ENCODE peak calls at places on chromosomes 7 and 10, in six cellular contexts. F is T-helper 1 cell; X is HTR-8/SVneo; I is CD8-positive, alpha-beta T cell; D is stimulated activated CD4-positive, alpha-beta T cell treated with anti-CD3 and anti-CD28 coated beads, Interleukin-2, amount 100 ng/mL, for 24 hours; U is iris pigment epithelial cell. O is an unnamed sample.
A peak's percentile ranks its signal among the peaks of the same experiment; 100 is the strongest.

GRCh38 chr7:139382439-139382838 is 22.7 kb downstream of the LUC7L2 start:
- DNase-seq in D (no peak), X (no peak), F (no peak), I (no peak), U (no peak), O (no peak)

GRCh38 chr7:21243265-21243664 is 184.6 kb upstream of the SP4 start:
- DNase-seq in U (no peak), F (no peak), I (no peak), D (no peak), X (no peak), O (no peak)

GRCh38 chr10:79243211-79244067 is 103.8 kb upstream of the PPIF start:
- DNase-seq in F (peak; percentile 25), X (no peak), I (peak; percentile 58), U (peak; percentile 52), D (peak; percentile 68), O (peak; percentile 52)

GRCh38 chr10:93412801-93413200 is 69.3 kb downstream of the MYOF start:
- DNase-seq in D (no peak), I (no peak), X (no peak), F (no peak), U (no peak), O (no peak)

GRCh38 chr7:3243680-3244079 is 57.4 kb upstream of the SDK1 start:
- DNase-seq in X (no peak), U (no peak), F (no peak), I (no peak), D (no peak), O (no peak)

GRCh38 chr7:130904031-130904757 is 170.2 kb upstream of the KLF14 start:
- DNase-seq in X (peak; percentile 62), U (peak; percentile 94), I (no peak), D (no peak), F (no peak), O (peak; percentile 96)

GRCh38 chr10:93992400-93993030 is 1.2 kb upstream of the PLCE1 start:
- DNase-seq in I (no peak), F (no peak), U (peak; percentile 22), D (no peak), X (no peak), O (peak; percentile 50)

GRCh38 chr7:129853661-129854268 is 99.0 kb downstream of the UBE2H start:
- DNase-seq in D (no peak), F (no peak), I (no peak), U (peak; percentile 79), X (peak; percentile 31), O (peak; percentile 75)

GRCh38 chr7:66304536-66304935 is 99.4 kb downstream of the TPST1 start:
- DNase-seq in I (no peak), F (no peak), X (no peak), U (peak; percentile 59), D (no peak), O (peak; percentile 40)

GRCh38 chr10:108360187-108360586 is 1195.7 kb upstream of the SORCS1 start:
- DNase-seq in D (no peak), F (no peak), I (no peak), X (no peak), U (peak; percentile 2), O (peak; percentile 88)

GRCh38 chr7:100540073-100540723 is 1.2 kb downstream of the AGFG2 start:
- DNase-seq in F (no peak), I (no peak), U (no peak), D (no peak), X (no peak), O (no peak)

GRCh38 chr7:127629268-127629854 is 11.4 kb upstream of the PAX4 start:
- DNase-seq in X (no peak), D (peak; percentile 34), I (peak; percentile 28), F (no peak), U (no peak), O (peak; percentile 18)

GRCh38 chr7:143381427-143382125 is 431 bp downstream of the ZYX start:
- DNase-seq in D (no peak), F (no peak), X (peak; percentile 59), U (peak; percentile 78), I (no peak), O (peak; percentile 53)

GRCh38 chr10:64648915-64649314 is 1127.7 kb downstream of the REEP3 start:
- DNase-seq in F (no peak), I (no peak), X (peak; percentile 0), D (no peak), U (no peak), O (no peak)

GRCh38 chr10:7788640-7789335 is 811 bp downstream of the ATP5F1C start:
- DNase-seq in F (no peak), I (peak; percentile 23), X (no peak), D (peak; percentile 17), U (peak; percentile 40), O (peak; percentile 44)

GRCh38 chr10:104267721-104268690 is 978 bp upstream of the GSTO2 start:
- DNase-seq in U (peak; percentile 33), I (no peak), X (no peak), F (no peak), D (peak; percentile 56), O (no peak)

GRCh38 chr10:1664565-1664964 is 72.8 kb downstream of the ADARB2 start:
- DNase-seq in F (no peak), I (no peak), U (no peak), X (no peak), D (no peak), O (no peak)

GRCh38 chr10:16119445-16119844 is 259.1 kb upstream of the MINDY3 start:
- DNase-seq in D (no peak), F (no peak), I (no peak), U (no peak), X (no peak), O (no peak)

GRCh38 chr7:2264158-2264557 is 22.1 kb downstream of the NUDT1 start:
- DNase-seq in U (no peak), X (no peak), D (no peak), F (no peak), I (no peak), O (no peak)

GRCh38 chr10:31771345-31771831 is 157.2 kb downstream of the ARHGAP12 start:
- DNase-seq in I (no peak), U (peak; percentile 36), X (no peak), D (no peak), F (no peak), O (peak; percentile 61)

GRCh38 chr10:32693441-32693979 is 247.6 kb downstream of the CCDC7 start:
- DNase-seq in D (no peak), F (no peak), U (no peak), X (no peak), I (no peak), O (no peak)

GRCh38 chr10:132335189-132336063 is 3.4 kb downstream of the LRRC27 start:
- DNase-seq in X (no peak), U (no peak), I (no peak), D (no peak), F (no peak), O (no peak)

GRCh38 chr7:116769541-116769940 is 92.8 kb upstream of the CAPZA2 start:
- DNase-seq in U (no peak), I (no peak), F (no peak), D (no peak), X (no peak), O (no peak)

GRCh38 chr10:63670291-63670898 is 149.2 kb downstream of the REEP3 start:
- DNase-seq in I (no peak), F (no peak), U (peak; percentile 36), D (no peak), X (no peak), O (no peak)

GRCh38 chr7:18834574-18835361 is 282.7 kb downstream of the TWIST1 start:
- DNase-seq in I (no peak), D (no peak), X (no peak), F (no peak), U (no peak), O (no peak)

GRCh38 chr10:26860026-26860541 is 674 bp downstream of the ABI1 start:
- DNase-seq in U (peak; percentile 82), D (peak; percentile 52), I (peak; percentile 70), X (peak; percentile 42), F (peak; percentile 40), O (peak; percentile 85)